ENCODE peak calls at places on chromosomes 2 and 18, in seven cellular contexts. B, Z, C, W, X, S and V are unnamed samples.

GRCh38 chr2:219470429-219470828 is 28.3 kb upstream of the GMPPA start:
- DNase-seq in W (no peak), X (no peak), Z (no peak), B (no peak), C (no peak), S (no peak), V (no peak)

GRCh38 chr18:80175451-80176235 is 66.6 kb downstream of the ADNP2 start:
- DNase-seq in B (no peak), S (peak), W (peak), X (no peak), C (no peak), Z (no peak), V (no peak)

GRCh38 chr2:158967731-158968395 is 577 bp upstream of the TANC1 start:
- DNase-seq in S (no peak), X (no peak), B (no peak), W (no peak), C (peak), Z (peak), V (peak)

GRCh38 chr2:67880291-67880761 is 182.5 kb downstream of the C1D start:
- DNase-seq in B (no peak), X (no peak), Z (no peak), C (no peak), S (no peak), W (no peak), V (no peak)

GRCh38 chr2:46334389-46335345 is 37.5 kb downstream of the EPAS1 start:
- DNase-seq in S (no peak), W (no peak), Z (peak), X (no peak), C (no peak), B (no peak), V (no peak)

GRCh38 chr2:23301151-23301550 is 83.8 kb upstream of the KLHL29 start:
- DNase-seq in S (no peak), W (no peak), X (no peak), Z (no peak), B (no peak), C (no peak), V (no peak)

GRCh38 chr2:202267495-202267894 is 1.9 kb downstream of the NOP58 start:
- DNase-seq in Z (no peak), B (no peak), W (no peak), S (no peak), C (no peak), X (no peak), V (peak)

GRCh38 chr2:232214053-232214452 is 164.5 kb upstream of the ALPP start:
- DNase-seq in B (no peak), S (no peak), W (no peak), C (no peak), X (no peak), Z (no peak), V (no peak)

GRCh38 chr18:12659904-12660605 is 2.1 kb upstream of the SPIRE1 start:
- DNase-seq in W (peak), B (peak), C (peak), Z (peak), X (peak), S (peak), V (peak)

GRCh38 chr2:179595284-179595683 is 266.1 kb downstream of the ZNF385B start:
- DNase-seq in Z (no peak), S (no peak), C (no peak), X (peak), W (no peak), B (no peak), V (no peak)

GRCh38 chr2:184692137-184692734 is 93.9 kb downstream of the ZNF804A start:
- DNase-seq in X (no peak), W (no peak), C (no peak), Z (no peak), B (no peak), S (no peak), V (no peak)

GRCh38 chr18:70289351-70290330 is 796 bp downstream of the SOCS6 start:
- DNase-seq in C (peak), X (peak), S (no peak), W (no peak), Z (peak), B (no peak), V (peak)

GRCh38 chr2:158894078-158894477 is 74.4 kb upstream of the TANC1 start:
- DNase-seq in B (no peak), C (no peak), W (no peak), Z (no peak), S (no peak), X (no peak), V (no peak)

GRCh38 chr2:215418064-215418963 is 17.6 kb downstream of the FN1 start:
- DNase-seq in C (no peak), B (no peak), W (no peak), Z (no peak), S (no peak), X (no peak), V (no peak)

GRCh38 chr2:135844285-135844985 is 7.5 kb upstream of the LCT start:
- DNase-seq in W (no peak), C (no peak), B (no peak), X (no peak), S (no peak), Z (no peak), V (no peak)

GRCh38 chr2:175744000-175744399 is 258.1 kb downstream of the LNPK start:
- DNase-seq in W (no peak), Z (no peak), B (no peak), C (no peak), X (no peak), S (no peak), V (no peak)

GRCh38 chr2:181190711-181191110 is 210.3 kb downstream of the UBE2E3 start:
- DNase-seq in W (no peak), Z (no peak), X (no peak), B (no peak), C (no peak), S (no peak), V (no peak)

GRCh38 chr2:127859712-127860085 is 1.7 kb upstream of the POLR2D start:
- DNase-seq in X (peak), Z (no peak), B (no peak), W (peak), S (peak), C (no peak), V (peak)

GRCh38 chr2:238791345-238791744 is 56.5 kb upstream of the TWIST2 start:
- DNase-seq in C (no peak), Z (no peak), X (no peak), S (no peak), W (no peak), B (no peak), V (no peak)

GRCh38 chr2:190511104-190511503 is 23.4 kb downstream of the NEMP2 start:
- DNase-seq in B (peak), X (peak), W (no peak), Z (peak), C (no peak), S (no peak), V (peak)

GRCh38 chr2:105378921-105379383 is 19.9 kb downstream of the FHL2 start:
- DNase-seq in W (no peak), B (no peak), X (no peak), S (no peak), C (no peak), Z (no peak), V (no peak)

GRCh38 chr2:132415256-132416079 is 1.1 kb upstream of the GPR39 start:
- DNase-seq in X (no peak), W (no peak), Z (no peak), B (peak), C (no peak), S (no peak), V (peak)

GRCh38 chr2:45331034-45331786 is 279.9 kb downstream of the SRBD1 start:
- DNase-seq in Z (no peak), W (no peak), B (no peak), S (no peak), X (no peak), C (no peak), V (peak)

GRCh38 chr2:41913311-41913710 is 134.5 kb upstream of the PKDCC start:
- DNase-seq in C (no peak), X (no peak), B (no peak), S (no peak), W (no peak), Z (no peak), V (no peak)

GRCh38 chr2:85741811-85742507 is 11.8 kb upstream of the ATOH8 start:
- DNase-seq in W (no peak), B (peak), X (no peak), S (no peak), Z (peak), C (no peak), V (peak)

GRCh38 chr2:160417745-160418397 is 75.7 kb downstream of the RBMS1 start:
- DNase-seq in C (no peak), B (no peak), X (no peak), S (no peak), Z (peak), W (no peak), V (no peak)

GRCh38 chr2:231524477-231525247 is 5.6 kb downstream of the NMUR1 start:
- DNase-seq in X (no peak), S (no peak), Z (no peak), C (no peak), B (no peak), W (no peak), V (no peak)

GRCh38 chr2:240182001-240182400 is 41.5 kb upstream of the OTOS start:
- DNase-seq in B (no peak), C (no peak), X (no peak), W (no peak), S (no peak), Z (no peak), V (no peak)